ENCODE peak calls at places on chromosomes 12 and 14, in six cellular contexts. One of them, this sample, is unnamed.

GRCh38 chr12:116113398-116114130 is 163.9 kb downstream of the MED13L start:
- DNase-seq in PC-3: no peak
- DNase-seq in fibroblast of mammary gland: no peak
- DNase-seq in cardiac muscle cell: no peak
- DNase-seq in astrocyte: no peak
- DNase-seq in amygdala: no peak
- DNase-seq in this sample: no peak

GRCh38 chr12:90842477-90842876 is 112.5 kb downstream of the CCER1 start:
- DNase-seq in fibroblast of mammary gland: no peak
- DNase-seq in amygdala: no peak
- DNase-seq in astrocyte: no peak
- DNase-seq in cardiac muscle cell: no peak
- DNase-seq in PC-3: no peak
- DNase-seq in this sample: no peak

GRCh38 chr12:118377005-118377890 is 893 bp downstream of the SUDS3 start:
- DNase-seq in cardiac muscle cell: no peak
- DNase-seq in PC-3: peak
- DNase-seq in astrocyte: no peak
- DNase-seq in amygdala: no peak
- DNase-seq in fibroblast of mammary gland: no peak
- DNase-seq in this sample: no peak

GRCh38 chr12:98653866-98654493 is 8.9 kb downstream of the APAF1 start:
- DNase-seq in amygdala: no peak
- DNase-seq in PC-3: peak
- DNase-seq in fibroblast of mammary gland: peak
- DNase-seq in astrocyte: peak
- DNase-seq in cardiac muscle cell: peak
- DNase-seq in this sample: peak

GRCh38 chr14:68544150-68544892 is 248.5 kb downstream of the ZFP36L1 start:
- DNase-seq in cardiac muscle cell: no peak
- DNase-seq in astrocyte: peak
- DNase-seq in PC-3: peak
- DNase-seq in fibroblast of mammary gland: peak
- DNase-seq in amygdala: no peak
- DNase-seq in this sample: peak

GRCh38 chr12:96457191-96457930 is 32.0 kb upstream of the CFAP54 start:
- DNase-seq in cardiac muscle cell: no peak
- DNase-seq in PC-3: peak
- DNase-seq in fibroblast of mammary gland: no peak
- DNase-seq in amygdala: no peak
- DNase-seq in astrocyte: no peak
- DNase-seq in this sample: no peak

GRCh38 chr12:21526721-21527345 is 737 bp downstream of the SPX start:
- DNase-seq in PC-3: no peak
- DNase-seq in fibroblast of mammary gland: no peak
- DNase-seq in astrocyte: no peak
- DNase-seq in cardiac muscle cell: no peak
- DNase-seq in amygdala: no peak
- DNase-seq in this sample: no peak

GRCh38 chr14:28001002-28001401 is 765.6 kb upstream of the FOXG1 start:
- DNase-seq in astrocyte: no peak
- DNase-seq in PC-3: no peak
- DNase-seq in amygdala: no peak
- DNase-seq in cardiac muscle cell: no peak
- DNase-seq in fibroblast of mammary gland: no peak
- DNase-seq in this sample: no peak

GRCh38 chr12:118357327-118358007 is 15.2 kb downstream of the TAOK3 start:
- DNase-seq in amygdala: no peak
- DNase-seq in astrocyte: no peak
- DNase-seq in fibroblast of mammary gland: peak
- DNase-seq in PC-3: peak
- DNase-seq in cardiac muscle cell: no peak
- DNase-seq in this sample: peak

GRCh38 chr12:83474369-83474768 is 787.7 kb downstream of the TMTC2 start:
- DNase-seq in fibroblast of mammary gland: no peak
- DNase-seq in PC-3: no peak
- DNase-seq in astrocyte: no peak
- DNase-seq in cardiac muscle cell: no peak
- DNase-seq in amygdala: no peak
- DNase-seq in this sample: no peak

GRCh38 chr14:100317897-100318808 is 5.0 kb upstream of the SLC25A47 start:
- DNase-seq in astrocyte: peak
- DNase-seq in cardiac muscle cell: peak
- DNase-seq in fibroblast of mammary gland: peak
- DNase-seq in amygdala: no peak
- DNase-seq in PC-3: no peak
- DNase-seq in this sample: peak

GRCh38 chr14:100688598-100689499 is 37.8 kb upstream of the DLK1 start:
- DNase-seq in cardiac muscle cell: no peak
- DNase-seq in PC-3: peak
- DNase-seq in astrocyte: peak
- DNase-seq in amygdala: no peak
- DNase-seq in fibroblast of mammary gland: peak
- DNase-seq in this sample: peak

GRCh38 chr14:24944800-24945199 is 105.1 kb downstream of the STXBP6 start:
- DNase-seq in fibroblast of mammary gland: no peak
- DNase-seq in cardiac muscle cell: no peak
- DNase-seq in astrocyte: no peak
- DNase-seq in amygdala: no peak
- DNase-seq in PC-3: no peak
- DNase-seq in this sample: peak

GRCh38 chr12:102167821-102168605 is 29.6 kb downstream of the PMCH start:
- DNase-seq in amygdala: no peak
- DNase-seq in fibroblast of mammary gland: peak
- DNase-seq in astrocyte: no peak
- DNase-seq in cardiac muscle cell: no peak
- DNase-seq in PC-3: no peak
- DNase-seq in this sample: peak

GRCh38 chr14:66643344-66643743 is 135.4 kb downstream of the GPHN start:
- DNase-seq in fibroblast of mammary gland: no peak
- DNase-seq in PC-3: peak
- DNase-seq in cardiac muscle cell: no peak
- DNase-seq in amygdala: no peak
- DNase-seq in astrocyte: peak
- DNase-seq in this sample: no peak

GRCh38 chr12:13203028-13203922 is 6.7 kb downstream of the EMP1 start:
- DNase-seq in cardiac muscle cell: peak
- DNase-seq in PC-3: no peak
- DNase-seq in fibroblast of mammary gland: peak
- DNase-seq in amygdala: no peak
- DNase-seq in astrocyte: no peak
- DNase-seq in this sample: peak

GRCh38 chr12:111767362-111768158 is 827 bp downstream of the ALDH2 start:
- DNase-seq in amygdala: no peak
- DNase-seq in astrocyte: peak
- DNase-seq in fibroblast of mammary gland: peak
- DNase-seq in PC-3: no peak
- DNase-seq in cardiac muscle cell: peak
- DNase-seq in this sample: peak

GRCh38 chr12:58966939-58967338 is 46.6 kb upstream of the LRIG3 start:
- DNase-seq in astrocyte: peak
- DNase-seq in PC-3: no peak
- DNase-seq in cardiac muscle cell: no peak
- DNase-seq in fibroblast of mammary gland: peak
- DNase-seq in amygdala: no peak
- DNase-seq in this sample: peak

GRCh38 chr14:101364503-101365328 is 196.6 kb upstream of the DIO3 start:
- DNase-seq in PC-3: no peak
- DNase-seq in amygdala: no peak
- DNase-seq in astrocyte: no peak
- DNase-seq in fibroblast of mammary gland: peak
- DNase-seq in cardiac muscle cell: no peak
- DNase-seq in this sample: no peak

GRCh38 chr12:113305281-113305856 is 29.5 kb downstream of the SLC8B1 start:
- DNase-seq in cardiac muscle cell: no peak
- DNase-seq in astrocyte: no peak
- DNase-seq in amygdala: no peak
- DNase-seq in PC-3: no peak
- DNase-seq in fibroblast of mammary gland: no peak
- DNase-seq in this sample: no peak

GRCh38 chr14:37625597-37626595 is 30.5 kb downstream of the TTC6 start:
- DNase-seq in PC-3: no peak
- DNase-seq in cardiac muscle cell: no peak
- DNase-seq in amygdala: no peak
- DNase-seq in astrocyte: no peak
- DNase-seq in fibroblast of mammary gland: no peak
- DNase-seq in this sample: no peak

GRCh38 chr14:101808020-101808641 is 46.6 kb downstream of the PPP2R5C start:
- DNase-seq in PC-3: no peak
- DNase-seq in cardiac muscle cell: peak
- DNase-seq in amygdala: no peak
- DNase-seq in astrocyte: no peak
- DNase-seq in fibroblast of mammary gland: peak
- DNase-seq in this sample: no peak

GRCh38 chr14:58738189-58738836 is 100.6 kb downstream of the DACT1 start:
- DNase-seq in astrocyte: peak
- DNase-seq in PC-3: peak
- DNase-seq in cardiac muscle cell: no peak
- DNase-seq in amygdala: no peak
- DNase-seq in fibroblast of mammary gland: peak
- DNase-seq in this sample: peak

GRCh38 chr12:132967736-132968135 is 11.6 kb upstream of the ZNF605 start:
- DNase-seq in PC-3: no peak
- DNase-seq in cardiac muscle cell: no peak
- DNase-seq in astrocyte: no peak
- DNase-seq in amygdala: no peak
- DNase-seq in fibroblast of mammary gland: no peak
- DNase-seq in this sample: no peak

GRCh38 chr12:95634622-95635621 is 83.6 kb upstream of the USP44 start:
- DNase-seq in astrocyte: peak
- DNase-seq in cardiac muscle cell: no peak
- DNase-seq in fibroblast of mammary gland: no peak
- DNase-seq in amygdala: no peak
- DNase-seq in PC-3: peak
- DNase-seq in this sample: no peak

GRCh38 chr12:51869490-51869865 is 18.4 kb upstream of the ANKRD33 start:
- DNase-seq in astrocyte: no peak
- DNase-seq in amygdala: no peak
- DNase-seq in PC-3: no peak
- DNase-seq in cardiac muscle cell: no peak
- DNase-seq in fibroblast of mammary gland: no peak
- DNase-seq in this sample: no peak